ENCODE peak calls at places on chromosome 16, in six cellular contexts. One of them, this sample, is unnamed.
A peak's percentile ranks its signal among the peaks of the same experiment; 100 is the strongest.

GRCh38 chr16:72256398-72257048 is 84.6 kb upstream of the PMFBP1 start:
- DNase-seq in mucosa of descending colon: no peak
- DNase-seq in OCI-LY7: no peak
- DNase-seq in left ventricle myocardium inferior: no peak
- DNase-seq in cardiac muscle cell: no peak
- DNase-seq in lower lobe of right lung: no peak
- DNase-seq in this sample: no peak

GRCh38 chr16:27460663-27461482 is 58.9 kb downstream of the IL21R start:
- DNase-seq in mucosa of descending colon: no peak
- DNase-seq in OCI-LY7: no peak
- DNase-seq in left ventricle myocardium inferior: no peak
- DNase-seq in cardiac muscle cell: no peak
- DNase-seq in lower lobe of right lung: no peak
- DNase-seq in this sample: no peak

GRCh38 chr16:78895661-78896060 is 704.9 kb downstream of the MAF start:
- DNase-seq in mucosa of descending colon: no peak
- DNase-seq in OCI-LY7: no peak
- DNase-seq in left ventricle myocardium inferior: no peak
- DNase-seq in cardiac muscle cell: no peak
- DNase-seq in lower lobe of right lung: no peak
- DNase-seq in this sample: no peak

GRCh38 chr16:11674001-11674817 is 6.0 kb downstream of the SNN start:
- DNase-seq in mucosa of descending colon: no peak
- DNase-seq in OCI-LY7: no peak
- DNase-seq in left ventricle myocardium inferior: no peak
- DNase-seq in cardiac muscle cell: no peak
- DNase-seq in lower lobe of right lung: no peak
- DNase-seq in this sample: no peak

GRCh38 chr16:79191933-79192332 is 408.6 kb downstream of the MAF start:
- DNase-seq in mucosa of descending colon: no peak
- DNase-seq in OCI-LY7: no peak
- DNase-seq in left ventricle myocardium inferior: no peak
- DNase-seq in cardiac muscle cell: no peak
- DNase-seq in lower lobe of right lung: no peak
- DNase-seq in this sample: no peak

GRCh38 chr16:69406780-69407331 is 17.6 kb upstream of the CYB5B start:
- DNase-seq in mucosa of descending colon: no peak
- DNase-seq in OCI-LY7: peak; percentile 29
- DNase-seq in left ventricle myocardium inferior: no peak
- DNase-seq in cardiac muscle cell: no peak
- DNase-seq in lower lobe of right lung: no peak
- DNase-seq in this sample: peak; percentile 65

GRCh38 chr16:83898463-83899271 is at the start of gene MLYCD:
- DNase-seq in mucosa of descending colon: peak; percentile 84
- DNase-seq in OCI-LY7: peak; percentile 84
- DNase-seq in left ventricle myocardium inferior: peak; percentile 89
- DNase-seq in cardiac muscle cell: peak; percentile 92
- DNase-seq in lower lobe of right lung: peak; percentile 94
- DNase-seq in this sample: peak; percentile 94

GRCh38 chr16:17578921-17579876 is 108.4 kb upstream of the XYLT1 start:
- DNase-seq in mucosa of descending colon: peak; percentile 89
- DNase-seq in OCI-LY7: peak; percentile 71
- DNase-seq in left ventricle myocardium inferior: no peak
- DNase-seq in cardiac muscle cell: peak; percentile 84
- DNase-seq in lower lobe of right lung: no peak
- DNase-seq in this sample: peak; percentile 83

GRCh38 chr16:86404678-86405077 is 105.6 kb upstream of the FOXF1 start:
- DNase-seq in mucosa of descending colon: no peak
- DNase-seq in OCI-LY7: no peak
- DNase-seq in left ventricle myocardium inferior: no peak
- DNase-seq in cardiac muscle cell: no peak
- DNase-seq in lower lobe of right lung: no peak
- DNase-seq in this sample: no peak

GRCh38 chr16:70800306-70800705 is 652 bp downstream of the VAC14 start:
- DNase-seq in mucosa of descending colon: no peak
- DNase-seq in OCI-LY7: peak; percentile 26
- DNase-seq in left ventricle myocardium inferior: no peak
- DNase-seq in cardiac muscle cell: no peak
- DNase-seq in lower lobe of right lung: no peak
- DNase-seq in this sample: no peak

GRCh38 chr16:11263737-11264136 is 5.4 kb downstream of the TNP2 start:
- DNase-seq in mucosa of descending colon: no peak
- DNase-seq in OCI-LY7: no peak
- DNase-seq in left ventricle myocardium inferior: no peak
- DNase-seq in cardiac muscle cell: no peak
- DNase-seq in lower lobe of right lung: no peak
- DNase-seq in this sample: no peak

GRCh38 chr16:69365901-69366300 is 14.3 kb upstream of the TMED6 start:
- DNase-seq in mucosa of descending colon: no peak
- DNase-seq in OCI-LY7: no peak
- DNase-seq in left ventricle myocardium inferior: no peak
- DNase-seq in cardiac muscle cell: no peak
- DNase-seq in lower lobe of right lung: no peak
- DNase-seq in this sample: no peak

GRCh38 chr16:4852221-4852872 is 5.1 kb downstream of the UBN1 start:
- DNase-seq in mucosa of descending colon: peak; percentile 37
- DNase-seq in OCI-LY7: no peak
- DNase-seq in left ventricle myocardium inferior: no peak
- DNase-seq in cardiac muscle cell: no peak
- DNase-seq in lower lobe of right lung: no peak
- DNase-seq in this sample: no peak

GRCh38 chr16:24626251-24626650 is 86.9 kb downstream of the RBBP6 start:
- DNase-seq in mucosa of descending colon: no peak
- DNase-seq in OCI-LY7: no peak
- DNase-seq in left ventricle myocardium inferior: no peak
- DNase-seq in cardiac muscle cell: no peak
- DNase-seq in lower lobe of right lung: no peak
- DNase-seq in this sample: no peak

GRCh38 chr16:1155353-1156110 is 2.6 kb downstream of the CACNA1H start:
- DNase-seq in mucosa of descending colon: no peak
- DNase-seq in OCI-LY7: no peak
- DNase-seq in left ventricle myocardium inferior: no peak
- DNase-seq in cardiac muscle cell: no peak
- DNase-seq in lower lobe of right lung: no peak
- DNase-seq in this sample: no peak
- H3K4me3 ChIP-seq in mucosa of descending colon: no peak overlapping the region
- H3K4me3 ChIP-seq in OCI-LY7: no peak overlapping the region
- H3K4me3 ChIP-seq in left ventricle myocardium inferior: peak overlapping the region; percentile 60
- H3K4me3 ChIP-seq in cardiac muscle cell: no peak overlapping the region
- H3K4me3 ChIP-seq in lower lobe of right lung: peak overlapping the region; percentile 3
- H3K4me3 ChIP-seq in this sample: no peak overlapping the region

GRCh38 chr16:35377142-35377541 is 1917.7 kb downstream of the TP53TG3F start:
- DNase-seq in mucosa of descending colon: no peak
- DNase-seq in OCI-LY7: no peak
- DNase-seq in left ventricle myocardium inferior: no peak
- DNase-seq in cardiac muscle cell: no peak
- DNase-seq in lower lobe of right lung: no peak
- DNase-seq in this sample: no peak
- H3K9me3 ChIP-seq in mucosa of descending colon: peaks cover 47% of the 10 kb centered on the region
- H3K9me3 ChIP-seq in OCI-LY7: peaks cover 7% of the 10 kb centered on the region
- H3K9me3 ChIP-seq in left ventricle myocardium inferior: no peaks in the 10 kb centered on the region
- H3K9me3 ChIP-seq in cardiac muscle cell: no peaks in the 10 kb centered on the region
- H3K9me3 ChIP-seq in lower lobe of right lung: no peaks in the 10 kb centered on the region
- H3K9me3 ChIP-seq in this sample: no peaks in the 10 kb centered on the region

GRCh38 chr16:6124136-6124535 is 1026.5 kb upstream of the EEF2KMT start:
- DNase-seq in mucosa of descending colon: no peak
- DNase-seq in OCI-LY7: no peak
- DNase-seq in left ventricle myocardium inferior: no peak
- DNase-seq in cardiac muscle cell: no peak
- DNase-seq in lower lobe of right lung: no peak
- DNase-seq in this sample: no peak

GRCh38 chr16:6125483-6126259 is 1028.1 kb upstream of the EEF2KMT start:
- DNase-seq in mucosa of descending colon: no peak
- DNase-seq in OCI-LY7: no peak
- DNase-seq in left ventricle myocardium inferior: no peak
- DNase-seq in cardiac muscle cell: no peak
- DNase-seq in lower lobe of right lung: no peak
- DNase-seq in this sample: no peak

GRCh38 chr16:6122401-6122800 is 1024.8 kb upstream of the EEF2KMT start:
- DNase-seq in mucosa of descending colon: no peak
- DNase-seq in OCI-LY7: no peak
- DNase-seq in left ventricle myocardium inferior: no peak
- DNase-seq in cardiac muscle cell: no peak
- DNase-seq in lower lobe of right lung: no peak
- DNase-seq in this sample: peak; percentile 1
- H3K4me1 ChIP-seq in mucosa of descending colon: no peaks in the 10 kb centered on the region
- H3K4me1 ChIP-seq in OCI-LY7: no peaks in the 10 kb centered on the region
- H3K4me1 ChIP-seq in left ventricle myocardium inferior: no peaks in the 10 kb centered on the region
- H3K4me1 ChIP-seq in cardiac muscle cell: no peaks in the 10 kb centered on the region
- H3K4me1 ChIP-seq in lower lobe of right lung: no peaks in the 10 kb centered on the region
- H3K4me1 ChIP-seq in this sample: no peaks in the 10 kb centered on the region

GRCh38 chr16:19285431-19285830 is at the start of gene CLEC19A:
- DNase-seq in mucosa of descending colon: no peak
- DNase-seq in OCI-LY7: no peak
- DNase-seq in left ventricle myocardium inferior: no peak
- DNase-seq in cardiac muscle cell: no peak
- DNase-seq in lower lobe of right lung: no peak
- DNase-seq in this sample: no peak
- H3K4me3 ChIP-seq in mucosa of descending colon: no peak within 1 kb of the TSS
- H3K4me3 ChIP-seq in OCI-LY7: no peak within 1 kb of the TSS
- H3K4me3 ChIP-seq in left ventricle myocardium inferior: no peak within 1 kb of the TSS
- H3K4me3 ChIP-seq in cardiac muscle cell: no peak within 1 kb of the TSS
- H3K4me3 ChIP-seq in lower lobe of right lung: no peak within 1 kb of the TSS
- H3K4me3 ChIP-seq in this sample: no peak within 1 kb of the TSS

GRCh38 chr16:35748621-35749252 is 2289.3 kb downstream of the TP53TG3F start:
- DNase-seq in mucosa of descending colon: no peak
- DNase-seq in OCI-LY7: no peak
- DNase-seq in left ventricle myocardium inferior: no peak
- DNase-seq in cardiac muscle cell: no peak
- DNase-seq in lower lobe of right lung: no peak
- DNase-seq in this sample: no peak

GRCh38 chr16:35750157-35750689 is 2290.8 kb downstream of the TP53TG3F start:
- DNase-seq in mucosa of descending colon: no peak
- DNase-seq in OCI-LY7: no peak
- DNase-seq in left ventricle myocardium inferior: no peak
- DNase-seq in cardiac muscle cell: no peak
- DNase-seq in lower lobe of right lung: no peak
- DNase-seq in this sample: no peak

GRCh38 chr16:35747658-35748455 is 2288.4 kb downstream of the TP53TG3F start:
- DNase-seq in mucosa of descending colon: no peak
- DNase-seq in OCI-LY7: no peak
- DNase-seq in left ventricle myocardium inferior: no peak
- DNase-seq in cardiac muscle cell: no peak
- DNase-seq in lower lobe of right lung: no peak
- DNase-seq in this sample: no peak

GRCh38 chr16:35750701-35751104 is 2291.3 kb downstream of the TP53TG3F start:
- DNase-seq in mucosa of descending colon: no peak
- DNase-seq in OCI-LY7: no peak
- DNase-seq in left ventricle myocardium inferior: no peak
- DNase-seq in cardiac muscle cell: no peak
- DNase-seq in lower lobe of right lung: no peak
- DNase-seq in this sample: no peak

GRCh38 chr16:35749253-35750141 is 2290.1 kb downstream of the TP53TG3F start:
- DNase-seq in mucosa of descending colon: no peak
- DNase-seq in OCI-LY7: no peak
- DNase-seq in left ventricle myocardium inferior: no peak
- DNase-seq in cardiac muscle cell: no peak
- DNase-seq in lower lobe of right lung: peak; percentile 29
- DNase-seq in this sample: no peak
- H3K9me3 ChIP-seq in mucosa of descending colon: peaks cover 95% of the 10 kb centered on the region
- H3K9me3 ChIP-seq in OCI-LY7: no peaks in the 10 kb centered on the region
- H3K9me3 ChIP-seq in left ventricle myocardium inferior: no peaks in the 10 kb centered on the region
- H3K9me3 ChIP-seq in cardiac muscle cell: no peaks in the 10 kb centered on the region
- H3K9me3 ChIP-seq in lower lobe of right lung: no peaks in the 10 kb centered on the region
- H3K9me3 ChIP-seq in this sample: no peaks in the 10 kb centered on the region

DNA sequence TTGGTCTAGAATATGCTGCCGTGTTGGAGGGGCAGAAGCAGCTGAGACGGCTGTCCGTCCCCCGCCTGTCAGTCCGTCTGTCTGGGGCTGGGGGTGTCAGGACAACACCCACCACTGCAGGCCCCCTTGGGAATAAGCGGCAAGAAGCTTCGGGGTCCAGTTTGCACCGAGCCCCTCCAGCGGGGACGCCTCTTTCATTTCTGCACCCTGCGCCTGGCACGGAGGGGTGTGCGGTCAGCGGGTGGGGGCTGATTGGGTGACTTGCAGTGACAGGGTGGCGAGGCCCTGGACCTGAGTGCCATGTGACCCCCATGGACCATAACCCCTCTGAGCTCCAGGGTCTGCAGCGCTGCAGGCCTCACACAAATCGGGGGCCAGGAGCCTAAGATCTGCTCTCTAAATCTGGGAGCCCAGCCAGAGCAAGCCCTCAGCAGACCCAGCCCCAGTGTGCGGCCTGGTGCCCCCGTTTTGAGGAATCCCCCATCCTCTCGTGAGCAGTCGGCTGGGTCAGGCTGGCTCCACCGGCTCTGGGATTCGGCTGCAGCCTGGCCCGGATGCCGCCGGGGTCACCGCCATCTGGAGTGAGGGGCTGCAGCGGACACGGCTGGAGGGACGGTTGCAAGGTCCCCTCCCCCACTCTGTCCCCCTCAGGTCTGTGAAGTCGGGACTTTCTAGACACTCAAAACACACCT is 8.3 kb downstream of the CBFA2T3 start:
- DNase-seq in mucosa of descending colon: no peak
- DNase-seq in OCI-LY7: peak; percentile 44
- DNase-seq in left ventricle myocardium inferior: no peak
- DNase-seq in cardiac muscle cell: no peak
- DNase-seq in lower lobe of right lung: peak; percentile 34
- DNase-seq in this sample: no peak
- H3K4me1 ChIP-seq in mucosa of descending colon: no peaks in the 10 kb centered on the region
- H3K4me1 ChIP-seq in OCI-LY7: peaks cover 88% of the 10 kb centered on the region
- H3K4me1 ChIP-seq in left ventricle myocardium inferior: peaks cover 6% of the 10 kb centered on the region
- H3K4me1 ChIP-seq in cardiac muscle cell: peaks cover 31% of the 10 kb centered on the region
- H3K4me1 ChIP-seq in lower lobe of right lung: peaks cover 32% of the 10 kb centered on the region
- H3K4me1 ChIP-seq in this sample: no peaks in the 10 kb centered on the region

GRCh38 chr16:81321039-81321438 is 6.3 kb downstream of the GAN start:
- DNase-seq in mucosa of descending colon: no peak
- DNase-seq in OCI-LY7: no peak
- DNase-seq in left ventricle myocardium inferior: no peak
- DNase-seq in cardiac muscle cell: no peak
- DNase-seq in lower lobe of right lung: no peak
- DNase-seq in this sample: no peak

GRCh38 chr16:81321537-81321936 is 6.8 kb downstream of the GAN start:
- DNase-seq in mucosa of descending colon: no peak
- DNase-seq in OCI-LY7: no peak
- DNase-seq in left ventricle myocardium inferior: no peak
- DNase-seq in cardiac muscle cell: no peak
- DNase-seq in lower lobe of right lung: no peak
- DNase-seq in this sample: no peak

GRCh38 chr16:81316176-81316496 is 1.4 kb downstream of the GAN start:
- DNase-seq in mucosa of descending colon: no peak
- DNase-seq in OCI-LY7: no peak
- DNase-seq in left ventricle myocardium inferior: no peak
- DNase-seq in cardiac muscle cell: peak; percentile 22
- DNase-seq in lower lobe of right lung: no peak
- DNase-seq in this sample: no peak

GRCh38 chr16:81318711-81319110 is 3.9 kb downstream of the GAN start:
- DNase-seq in mucosa of descending colon: no peak
- DNase-seq in OCI-LY7: no peak
- DNase-seq in left ventricle myocardium inferior: no peak
- DNase-seq in cardiac muscle cell: no peak
- DNase-seq in lower lobe of right lung: no peak
- DNase-seq in this sample: no peak

GRCh38 chr16:81319221-81319912 is 4.6 kb downstream of the GAN start:
- DNase-seq in mucosa of descending colon: no peak
- DNase-seq in OCI-LY7: no peak
- DNase-seq in left ventricle myocardium inferior: no peak
- DNase-seq in cardiac muscle cell: peak; percentile 41
- DNase-seq in lower lobe of right lung: no peak
- DNase-seq in this sample: no peak
- H3K4me3 ChIP-seq in mucosa of descending colon: no peak overlapping the region
- H3K4me3 ChIP-seq in OCI-LY7: no peak overlapping the region
- H3K4me3 ChIP-seq in left ventricle myocardium inferior: no peak overlapping the region
- H3K4me3 ChIP-seq in cardiac muscle cell: peak overlapping the region; percentile 1
- H3K4me3 ChIP-seq in lower lobe of right lung: no peak overlapping the region
- H3K4me3 ChIP-seq in this sample: no peak overlapping the region